ENCODE peak calls at places on chromosomes 7 and 10, in eight cellular contexts. One of them, this sample, is unnamed.

GRCh38 chr10:49138361-49138891 is 4.6 kb upstream of the FAM170B start:
- DNase-seq in PC-9: no peak
- DNase-seq in psoas muscle: peak; percentile 63
- DNase-seq in nephron progenitor cell: no peak
- DNase-seq in B cell: no peak
- DNase-seq in fibroblast of pulmonary artery: no peak
- DNase-seq in A549: no peak
- DNase-seq in fibroblast of mammary gland: peak; percentile 82
- DNase-seq in this sample: no peak

GRCh38 chr7:74269757-74270277 is 15.6 kb upstream of the RFC2 start:
- DNase-seq in PC-9: peak; percentile 76
- DNase-seq in psoas muscle: no peak
- DNase-seq in nephron progenitor cell: peak; percentile 56
- DNase-seq in B cell: peak; percentile 78
- DNase-seq in fibroblast of pulmonary artery: peak; percentile 79
- DNase-seq in A549: peak; percentile 86
- DNase-seq in fibroblast of mammary gland: peak; percentile 67
- DNase-seq in this sample: peak; percentile 68

GRCh38 chr7:157686285-157686894 is 349.6 kb downstream of the DNAJB6 start:
- DNase-seq in PC-9: no peak
- DNase-seq in psoas muscle: no peak
- DNase-seq in nephron progenitor cell: no peak
- DNase-seq in B cell: no peak
- DNase-seq in fibroblast of pulmonary artery: no peak
- DNase-seq in A549: no peak
- DNase-seq in fibroblast of mammary gland: no peak
- DNase-seq in this sample: no peak

GRCh38 chr10:105973252-105973877 is 1191.1 kb downstream of the SORCS1 start:
- DNase-seq in PC-9: no peak
- DNase-seq in psoas muscle: no peak
- DNase-seq in nephron progenitor cell: no peak
- DNase-seq in B cell: no peak
- DNase-seq in fibroblast of pulmonary artery: peak; percentile 2
- DNase-seq in A549: no peak
- DNase-seq in fibroblast of mammary gland: no peak
- DNase-seq in this sample: no peak

GRCh38 chr7:122316467-122317394 is 12.2 kb upstream of the FEZF1 start:
- DNase-seq in PC-9: no peak
- DNase-seq in psoas muscle: no peak
- DNase-seq in nephron progenitor cell: peak; percentile 59
- DNase-seq in B cell: no peak
- DNase-seq in fibroblast of pulmonary artery: no peak
- DNase-seq in A549: no peak
- DNase-seq in fibroblast of mammary gland: no peak
- DNase-seq in this sample: no peak

GRCh38 chr7:103660455-103661371 is 214.7 kb upstream of the SLC26A5 start:
- DNase-seq in PC-9: peak; percentile 86
- DNase-seq in psoas muscle: no peak
- DNase-seq in nephron progenitor cell: no peak
- DNase-seq in B cell: no peak
- DNase-seq in fibroblast of pulmonary artery: peak; percentile 34
- DNase-seq in A549: no peak
- DNase-seq in fibroblast of mammary gland: peak; percentile 69
- DNase-seq in this sample: peak; percentile 6

GRCh38 chr7:42233939-42234338 is 3.1 kb downstream of the GLI3 start:
- DNase-seq in PC-9: no peak
- DNase-seq in psoas muscle: no peak
- DNase-seq in nephron progenitor cell: no peak
- DNase-seq in B cell: no peak
- DNase-seq in fibroblast of pulmonary artery: peak; percentile 51
- DNase-seq in A549: no peak
- DNase-seq in fibroblast of mammary gland: peak; percentile 44
- DNase-seq in this sample: no peak

GRCh38 chr10:110395350-110396283 is 90.9 kb upstream of the SMNDC1 start:
- DNase-seq in PC-9: peak; percentile 97
- DNase-seq in psoas muscle: no peak
- DNase-seq in nephron progenitor cell: peak; percentile 32
- DNase-seq in B cell: no peak
- DNase-seq in fibroblast of pulmonary artery: peak; percentile 98
- DNase-seq in A549: peak; percentile 79
- DNase-seq in fibroblast of mammary gland: peak; percentile 100
- DNase-seq in this sample: peak; percentile 95

GRCh38 chr10:124724279-124725027 is 19.7 kb downstream of the FAM53B start:
- DNase-seq in PC-9: no peak
- DNase-seq in psoas muscle: no peak
- DNase-seq in nephron progenitor cell: no peak
- DNase-seq in B cell: no peak
- DNase-seq in fibroblast of pulmonary artery: no peak
- DNase-seq in A549: no peak
- DNase-seq in fibroblast of mammary gland: no peak
- DNase-seq in this sample: no peak

GRCh38 chr7:123864966-123865365 is 20.0 kb downstream of the HYAL4 start:
- DNase-seq in PC-9: no peak
- DNase-seq in psoas muscle: no peak
- DNase-seq in nephron progenitor cell: no peak
- DNase-seq in B cell: no peak
- DNase-seq in fibroblast of pulmonary artery: peak; percentile 48
- DNase-seq in A549: no peak
- DNase-seq in fibroblast of mammary gland: no peak
- DNase-seq in this sample: no peak

GRCh38 chr7:46003896-46004875 is 83.1 kb upstream of the IGFBP3 start:
- DNase-seq in PC-9: peak; percentile 82
- DNase-seq in psoas muscle: no peak
- DNase-seq in nephron progenitor cell: no peak
- DNase-seq in B cell: no peak
- DNase-seq in fibroblast of pulmonary artery: peak; percentile 60
- DNase-seq in A549: no peak
- DNase-seq in fibroblast of mammary gland: peak; percentile 97
- DNase-seq in this sample: peak; percentile 80

GRCh38 chr10:810351-810846 is 120.9 kb upstream of the DIP2C start:
- DNase-seq in PC-9: no peak
- DNase-seq in psoas muscle: no peak
- DNase-seq in nephron progenitor cell: no peak
- DNase-seq in B cell: no peak
- DNase-seq in fibroblast of pulmonary artery: peak; percentile 40
- DNase-seq in A549: no peak
- DNase-seq in fibroblast of mammary gland: peak; percentile 38
- DNase-seq in this sample: no peak

GRCh38 chr10:102545997-102546396 is 42.2 kb downstream of the SUFU start:
- DNase-seq in PC-9: no peak
- DNase-seq in psoas muscle: no peak
- DNase-seq in nephron progenitor cell: no peak
- DNase-seq in B cell: no peak
- DNase-seq in fibroblast of pulmonary artery: no peak
- DNase-seq in A549: no peak
- DNase-seq in fibroblast of mammary gland: peak; percentile 23
- DNase-seq in this sample: no peak

GRCh38 chr7:46174192-46174572 is 253.1 kb upstream of the IGFBP3 start:
- DNase-seq in PC-9: no peak
- DNase-seq in psoas muscle: no peak
- DNase-seq in nephron progenitor cell: no peak
- DNase-seq in B cell: no peak
- DNase-seq in fibroblast of pulmonary artery: no peak
- DNase-seq in A549: no peak
- DNase-seq in fibroblast of mammary gland: no peak
- DNase-seq in this sample: no peak

GRCh38 chr7:101486764-101487458 is 124.2 kb downstream of the COL26A1 start:
- DNase-seq in PC-9: no peak
- DNase-seq in psoas muscle: no peak
- DNase-seq in nephron progenitor cell: peak; percentile 40
- DNase-seq in B cell: no peak
- DNase-seq in fibroblast of pulmonary artery: no peak
- DNase-seq in A549: no peak
- DNase-seq in fibroblast of mammary gland: no peak
- DNase-seq in this sample: no peak

GRCh38 chr7:134120405-134120804 is 6.7 kb upstream of the LRGUK start:
- DNase-seq in PC-9: no peak
- DNase-seq in psoas muscle: no peak
- DNase-seq in nephron progenitor cell: no peak
- DNase-seq in B cell: no peak
- DNase-seq in fibroblast of pulmonary artery: no peak
- DNase-seq in A549: no peak
- DNase-seq in fibroblast of mammary gland: peak; percentile 15
- DNase-seq in this sample: no peak

GRCh38 chr7:130891254-130892094 is 157.5 kb upstream of the KLF14 start:
- DNase-seq in PC-9: peak; percentile 68
- DNase-seq in psoas muscle: peak; percentile 82
- DNase-seq in nephron progenitor cell: no peak
- DNase-seq in B cell: no peak
- DNase-seq in fibroblast of pulmonary artery: peak; percentile 94
- DNase-seq in A549: no peak
- DNase-seq in fibroblast of mammary gland: peak; percentile 98
- DNase-seq in this sample: peak; percentile 97

GRCh38 chr7:24965831-24966708 is 13.9 kb downstream of the OSBPL3 start:
- DNase-seq in PC-9: peak; percentile 95
- DNase-seq in psoas muscle: no peak
- DNase-seq in nephron progenitor cell: no peak
- DNase-seq in B cell: peak; percentile 13
- DNase-seq in fibroblast of pulmonary artery: no peak
- DNase-seq in A549: no peak
- DNase-seq in fibroblast of mammary gland: no peak
- DNase-seq in this sample: no peak

GRCh38 chr10:104406715-104407517 is 53.3 kb downstream of the CFAP58 start:
- DNase-seq in PC-9: peak; percentile 41
- DNase-seq in psoas muscle: no peak
- DNase-seq in nephron progenitor cell: no peak
- DNase-seq in B cell: no peak
- DNase-seq in fibroblast of pulmonary artery: peak; percentile 66
- DNase-seq in A549: peak; percentile 11
- DNase-seq in fibroblast of mammary gland: peak; percentile 67
- DNase-seq in this sample: peak; percentile 55

GRCh38 chr7:141144921-141145629 is 71.2 kb downstream of the TMEM178B start:
- DNase-seq in PC-9: no peak
- DNase-seq in psoas muscle: no peak
- DNase-seq in nephron progenitor cell: no peak
- DNase-seq in B cell: no peak
- DNase-seq in fibroblast of pulmonary artery: no peak
- DNase-seq in A549: no peak
- DNase-seq in fibroblast of mammary gland: no peak
- DNase-seq in this sample: no peak

DNA sequence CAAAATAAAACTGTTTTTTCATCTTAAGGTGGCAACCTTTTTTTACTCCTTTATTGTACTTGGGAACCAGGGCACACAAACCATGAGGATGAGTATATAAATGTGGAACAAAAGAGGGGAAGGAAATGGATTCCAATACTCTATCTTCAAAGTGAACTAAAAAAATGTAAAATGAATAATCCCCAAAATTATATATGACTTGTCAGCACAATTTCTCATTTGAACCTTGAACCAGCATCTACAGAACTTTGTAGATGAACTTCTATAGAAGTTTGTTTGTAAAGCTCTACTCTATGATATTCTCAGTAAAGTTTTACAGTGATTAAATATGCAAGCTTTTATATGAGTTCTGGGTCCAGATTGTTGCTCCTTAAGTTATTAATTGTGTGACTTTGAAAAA is 218.2 kb upstream of the ETV1 start:
- DNase-seq in PC-9: no peak
- DNase-seq in psoas muscle: no peak
- DNase-seq in nephron progenitor cell: no peak
- DNase-seq in B cell: no peak
- DNase-seq in fibroblast of pulmonary artery: no peak
- DNase-seq in A549: no peak
- DNase-seq in fibroblast of mammary gland: no peak
- DNase-seq in this sample: no peak
- TF ChIP-seq CTCF in PC-9: no peak
- TF ChIP-seq CTCF in psoas muscle: no peak
- TF ChIP-seq CTCF in nephron progenitor cell: no peak
- TF ChIP-seq CTCF in B cell: no peak
- TF ChIP-seq CTCF in fibroblast of pulmonary artery: no peak
- TF ChIP-seq CTCF in A549: no peak
- TF ChIP-seq CTCF in fibroblast of mammary gland: no peak
- TF ChIP-seq CTCF in this sample: no peak

GRCh38 chr10:28738200-28738599 is 60.9 kb downstream of the BAMBI start:
- DNase-seq in PC-9: no peak
- DNase-seq in psoas muscle: no peak
- DNase-seq in nephron progenitor cell: no peak
- DNase-seq in B cell: no peak
- DNase-seq in fibroblast of pulmonary artery: no peak
- DNase-seq in A549: no peak
- DNase-seq in fibroblast of mammary gland: peak; percentile 12
- DNase-seq in this sample: no peak
- TF ChIP-seq CTCF in PC-9: no peak
- TF ChIP-seq CTCF in psoas muscle: no peak
- TF ChIP-seq CTCF in nephron progenitor cell: no peak
- TF ChIP-seq CTCF in B cell: no peak
- TF ChIP-seq CTCF in fibroblast of pulmonary artery: peak; percentile 6
- TF ChIP-seq CTCF in A549: no peak
- TF ChIP-seq CTCF in fibroblast of mammary gland: peak; percentile 9
- TF ChIP-seq CTCF in this sample: no peak

GRCh38 chr7:97145068-97145467 is 27.6 kb downstream of the SDHAF3 start:
- DNase-seq in PC-9: no peak
- DNase-seq in psoas muscle: no peak
- DNase-seq in nephron progenitor cell: no peak
- DNase-seq in B cell: no peak
- DNase-seq in fibroblast of pulmonary artery: peak; percentile 67
- DNase-seq in A549: no peak
- DNase-seq in fibroblast of mammary gland: peak; percentile 58
- DNase-seq in this sample: peak; percentile 45
- TF ChIP-seq CTCF in PC-9: peak; percentile 74
- TF ChIP-seq CTCF in psoas muscle: peak; percentile 42
- TF ChIP-seq CTCF in nephron progenitor cell: no peak
- TF ChIP-seq CTCF in B cell: peak; percentile 60
- TF ChIP-seq CTCF in fibroblast of pulmonary artery: peak; percentile 46
- TF ChIP-seq CTCF in A549: peak; percentile 56
- TF ChIP-seq CTCF in fibroblast of mammary gland: peak; percentile 50
- TF ChIP-seq CTCF in this sample: peak; percentile 62

GRCh38 chr10:50575477-50576244 is 48.1 kb downstream of the SGMS1 start:
- DNase-seq in PC-9: no peak
- DNase-seq in psoas muscle: no peak
- DNase-seq in nephron progenitor cell: no peak
- DNase-seq in B cell: no peak
- DNase-seq in fibroblast of pulmonary artery: no peak
- DNase-seq in A549: no peak
- DNase-seq in fibroblast of mammary gland: no peak
- DNase-seq in this sample: no peak

GRCh38 chr10:50572017-50572491 is 51.7 kb downstream of the SGMS1 start:
- DNase-seq in PC-9: peak; percentile 87
- DNase-seq in psoas muscle: no peak
- DNase-seq in nephron progenitor cell: no peak
- DNase-seq in B cell: no peak
- DNase-seq in fibroblast of pulmonary artery: no peak
- DNase-seq in A549: no peak
- DNase-seq in fibroblast of mammary gland: no peak
- DNase-seq in this sample: no peak

GRCh38 chr10:50574932-50575331 is 48.8 kb downstream of the SGMS1 start:
- DNase-seq in PC-9: no peak
- DNase-seq in psoas muscle: no peak
- DNase-seq in nephron progenitor cell: no peak
- DNase-seq in B cell: no peak
- DNase-seq in fibroblast of pulmonary artery: no peak
- DNase-seq in A549: no peak
- DNase-seq in fibroblast of mammary gland: no peak
- DNase-seq in this sample: no peak

GRCh38 chr10:50576245-50576815 is 47.4 kb downstream of the SGMS1 start:
- DNase-seq in PC-9: peak; percentile 73
- DNase-seq in psoas muscle: no peak
- DNase-seq in nephron progenitor cell: no peak
- DNase-seq in B cell: no peak
- DNase-seq in fibroblast of pulmonary artery: peak; percentile 35
- DNase-seq in A549: no peak
- DNase-seq in fibroblast of mammary gland: peak; percentile 7
- DNase-seq in this sample: no peak

GRCh38 chr10:50574305-50574704 is 49.5 kb downstream of the SGMS1 start:
- DNase-seq in PC-9: no peak
- DNase-seq in psoas muscle: no peak
- DNase-seq in nephron progenitor cell: no peak
- DNase-seq in B cell: no peak
- DNase-seq in fibroblast of pulmonary artery: no peak
- DNase-seq in A549: no peak
- DNase-seq in fibroblast of mammary gland: no peak
- DNase-seq in this sample: no peak
- TF ChIP-seq CTCF in PC-9: peak; percentile 48
- TF ChIP-seq CTCF in psoas muscle: no peak
- TF ChIP-seq CTCF in nephron progenitor cell: peak; percentile 6
- TF ChIP-seq CTCF in B cell: no peak
- TF ChIP-seq CTCF in fibroblast of pulmonary artery: peak; percentile 17
- TF ChIP-seq CTCF in A549: no peak
- TF ChIP-seq CTCF in fibroblast of mammary gland: peak; percentile 30
- TF ChIP-seq CTCF in this sample: no peak